ENCODE peak calls at places on chromosomes 13 and 19, in five cellular contexts. A is heart right ventricle, G is GDM1, S is EH, C is nucleus accumbens. P is an unnamed sample.

GRCh38 chr13:46961719-46962118 is 64.9 kb upstream of the HTR2A start:
- DNase-seq in A (no peak), G (peak; percentile 28), S (peak; percentile 82), C (no peak), P (peak; percentile 92)

GRCh38 chr13:79480954-79481684 is at the start of gene NDFIP2:
- DNase-seq in A (peak; percentile 91), G (peak; percentile 71), S (peak; percentile 85), C (peak; percentile 86), P (peak; percentile 91)

GRCh38 chr19:7326105-7326877 is 22.4 kb upstream of the ARHGEF18 start:
- DNase-seq in A (no peak), G (no peak), S (peak; percentile 36), C (no peak), P (peak; percentile 35)

GRCh38 chr13:96299235-96299634 is 209.3 kb downstream of the HS6ST3 start:
- DNase-seq in A (no peak), G (no peak), S (no peak), C (no peak), P (no peak)

GRCh38 chr13:105365831-105366230 is 1169.6 kb downstream of the EFNB2 start:
- DNase-seq in A (no peak), G (no peak), S (peak; percentile 2), C (no peak), P (no peak)

GRCh38 chr19:33256266-33256665 is 30.6 kb upstream of the SLC7A10 start:
- DNase-seq in A (no peak), G (no peak), S (no peak), C (no peak), P (peak; percentile 53)

GRCh38 chr13:112821340-112822055 is 131.7 kb downstream of the ATP11A start:
- DNase-seq in A (no peak), G (no peak), S (peak; percentile 28), C (no peak), P (peak; percentile 54)

GRCh38 chr19:39342647-39343305 is 555 bp downstream of the SAMD4B start:
- DNase-seq in A (peak; percentile 28), G (no peak), S (peak; percentile 39), C (peak; percentile 43), P (peak; percentile 69)

GRCh38 chr13:25462301-25463125 is 90.7 kb downstream of the ATP8A2 start:
- DNase-seq in A (no peak), G (no peak), S (no peak), C (no peak), P (peak; percentile 3)

GRCh38 chr13:49603318-49603717 is 18.0 kb upstream of the RCBTB1 start:
- DNase-seq in A (no peak), G (no peak), S (no peak), C (no peak), P (no peak)

GRCh38 chr13:30045916-30046704 is 195.7 kb upstream of the UBL3 start:
- DNase-seq in A (no peak), G (no peak), S (peak; percentile 91), C (no peak), P (peak; percentile 95)

P was measured in GM23248.